ENCODE peak calls at places on chromosomes 2 and 18, in ten cellular contexts. Y, Z, P, M, U, H, S, F, B and L are unnamed samples. For H3K4me1, the result is how much of the 10 kb centered on the place peaks cover.

GRCh38 chr2:235909371-235909770 is 258.8 kb downstream of the GBX2 start:
- DNase-seq in Y (no peak), Z (no peak), P (no peak), M (no peak), U (no peak), H (no peak), S (no peak), F (no peak), B (no peak), L (no peak)

GRCh38 chr2:191950132-191950885 is 103.4 kb upstream of the CAVIN2 start:
- DNase-seq in Y (no peak), Z (no peak), P (no peak), M (no peak), U (no peak), H (no peak), S (no peak), F (no peak), B (no peak), L (no peak)

GRCh38 chr2:71997843-71998242 is 149.8 kb downstream of the CYP26B1 start:
- DNase-seq in Y (no peak), Z (no peak), P (no peak), M (no peak), U (no peak), H (no peak), S (no peak), F (no peak), B (no peak), L (no peak)

GRCh38 chr2:233835230-233836186 is 18.8 kb downstream of the HJURP start:
- DNase-seq in Y (no peak), Z (no peak), P (no peak), M (no peak), U (peak), H (no peak), S (no peak), F (peak), B (no peak), L (no peak)

GRCh38 chr18:48992791-48993555 is 42.2 kb upstream of the SMAD7 start:
- DNase-seq in Y (peak), Z (no peak), P (no peak), M (no peak), U (no peak), H (no peak), S (peak), F (no peak), B (no peak), L (peak)

GRCh38 chr2:186181625-186182024 is 304.4 kb upstream of the ZC3H15 start:
- DNase-seq in Y (no peak), Z (no peak), P (no peak), M (no peak), U (no peak), H (no peak), S (no peak), F (no peak), B (no peak), L (no peak)

GRCh38 chr2:165536861-165537499 is 67.5 kb downstream of the CSRNP3 start:
- DNase-seq in Y (no peak), Z (no peak), P (no peak), M (no peak), U (no peak), H (no peak), S (no peak), F (no peak), B (no peak), L (no peak)

GRCh38 chr18:76075777-76076176 is 419.3 kb downstream of the ZNF516 start:
- DNase-seq in Y (no peak), Z (no peak), P (no peak), M (no peak), U (no peak), H (no peak), S (no peak), F (no peak), B (no peak), L (no peak)

GRCh38 chr2:177625744-177626655 is 233.4 kb downstream of the AGPS start:
- DNase-seq in Y (no peak), Z (no peak), P (no peak), M (no peak), U (no peak), H (no peak), S (no peak), F (no peak), B (no peak), L (no peak)

GRCh38 chr18:70523035-70523797 is 234.4 kb downstream of the SOCS6 start:
- DNase-seq in Y (no peak), Z (no peak), P (no peak), M (no peak), U (no peak), H (no peak), S (no peak), F (no peak), B (no peak), L (no peak)

GRCh38 chr18:55650363-55650870 is 62.4 kb upstream of the TCF4 start:
- DNase-seq in Y (no peak), Z (no peak), P (no peak), M (no peak), U (no peak), H (no peak), S (no peak), F (no peak), B (no peak), L (no peak)

GRCh38 chr18:12376034-12376717 is 851 bp downstream of the AFG3L2 start:
- DNase-seq in Y (no peak), Z (peak), P (no peak), M (peak), U (peak), H (peak), S (peak), F (no peak), B (no peak), L (no peak)

GRCh38 chr18:26322892-26323653 is 96.8 kb downstream of the TAF4B start:
- DNase-seq in Y (no peak), Z (no peak), P (no peak), M (no peak), U (no peak), H (no peak), S (no peak), F (no peak), B (no peak), L (no peak)

GRCh38 chr18:10329116-10329515 is 125.3 kb upstream of the APCDD1 start:
- DNase-seq in Y (no peak), Z (no peak), P (no peak), M (no peak), U (no peak), H (no peak), S (no peak), F (no peak), B (no peak), L (no peak)

GRCh38 chr2:207252979-207253640 is 87.4 kb upstream of the KLF7 start:
- DNase-seq in Y (no peak), Z (no peak), P (no peak), M (no peak), U (no peak), H (no peak), S (no peak), F (no peak), B (no peak), L (no peak)

GRCh38 chr18:44679056-44679911 is 1.4 kb upstream of the SETBP1 start:
- DNase-seq in Y (peak), Z (peak), P (peak), M (peak), U (peak), H (peak), S (peak), F (peak), B (peak), L (peak)

GRCh38 chr2:152200562-152201465 is 25.3 kb upstream of the STAM2 start:
- DNase-seq in Y (peak), Z (no peak), P (peak), M (peak), U (peak), H (peak), S (peak), F (peak), B (no peak), L (peak)

GRCh38 chr2:206823178-206823577 is 57.8 kb downstream of the FASTKD2 start:
- DNase-seq in Y (no peak), Z (no peak), P (no peak), M (no peak), U (no peak), H (no peak), S (no peak), F (no peak), B (no peak), L (peak)

GRCh38 chr2:217438821-217439220 is 564.0 kb downstream of the TNS1 start:
- DNase-seq in Y (no peak), Z (no peak), P (peak), M (no peak), U (no peak), H (no peak), S (no peak), F (no peak), B (no peak), L (no peak)

GRCh38 chr2:80476535-80477117 is 172.1 kb upstream of the LRRTM1 start:
- DNase-seq in Y (no peak), Z (no peak), P (no peak), M (no peak), U (no peak), H (no peak), S (no peak), F (no peak), B (no peak), L (no peak)

GRCh38 chr2:24816884-24817283 is 23.7 kb downstream of the CENPO start:
- DNase-seq in Y (no peak), Z (no peak), P (no peak), M (no peak), U (no peak), H (no peak), S (no peak), F (no peak), B (no peak), L (no peak)

GRCh38 chr2:12728221-12728777 is 11.6 kb downstream of the TRIB2 start:
- DNase-seq in Y (no peak), Z (no peak), P (no peak), M (no peak), U (no peak), H (no peak), S (no peak), F (no peak), B (no peak), L (no peak)

GRCh38 chr2:55431982-55432627 is 12.4 kb upstream of the CCDC88A start:
- DNase-seq in Y (no peak), Z (no peak), P (no peak), M (no peak), U (no peak), H (peak), S (no peak), F (no peak), B (no peak), L (no peak)

GRCh38 chr18:55779711-55780590 is 192.0 kb upstream of the TCF4 start:
- DNase-seq in Y (peak), Z (peak), P (no peak), M (peak), U (peak), H (peak), S (peak), F (peak), B (peak), L (peak)

GRCh38 chr2:153872311-153873061 is 764 bp downstream of the GALNT13 start:
- DNase-seq in Y (no peak), Z (no peak), P (no peak), M (no peak), U (peak), H (peak), S (peak), F (peak), B (no peak), L (no peak)

GRCh38 chr2:120391905-120392665 is 46.1 kb downstream of the INHBB start:
- DNase-seq in Y (peak), Z (peak), P (no peak), M (no peak), U (peak), H (no peak), S (peak), F (peak), B (no peak), L (peak)

GRCh38 chr2:238299803-238300202 is 11.4 kb upstream of the PER2 start:
- DNase-seq in Y (peak), Z (no peak), P (no peak), M (no peak), U (peak), H (no peak), S (no peak), F (no peak), B (no peak), L (no peak)

GRCh38 chr2:142944721-142945120 is 67.3 kb downstream of the KYNU start:
- DNase-seq in Y (no peak), Z (no peak), P (no peak), M (no peak), U (no peak), H (no peak), S (no peak), F (no peak), B (no peak), L (no peak)

GRCh38 chr2:226618875-226619605 is 180.6 kb downstream of the IRS1 start:
- DNase-seq in Y (no peak), Z (no peak), P (no peak), M (no peak), U (no peak), H (no peak), S (no peak), F (no peak), B (no peak), L (no peak)

GRCh38 chr18:59881728-59882685 is 17.8 kb upstream of the PMAIP1 start:
- DNase-seq in Y (no peak), Z (no peak), P (no peak), M (no peak), U (no peak), H (no peak), S (no peak), F (no peak), B (no peak), L (no peak)
- H3K4me1 ChIP-seq in Y (under half), Z (under half), P (under half), M (under half), U (under half), H (under half), S (under half), F (under half), B (under half), L (under half)

GRCh38 chr18:3014501-3015202 is 1.7 kb upstream of the LPIN2 start:
- DNase-seq in Y (no peak), Z (no peak), P (no peak), M (no peak), U (no peak), H (no peak), S (no peak), F (no peak), B (no peak), L (no peak)

GRCh38 chr18:3015203-3015590 is 2.3 kb upstream of the LPIN2 start:
- DNase-seq in Y (no peak), Z (no peak), P (no peak), M (no peak), U (no peak), H (no peak), S (no peak), F (no peak), B (no peak), L (peak)

GRCh38 chr18:3015851-3016250 is 2.9 kb upstream of the LPIN2 start:
- DNase-seq in Y (no peak), Z (no peak), P (no peak), M (no peak), U (no peak), H (no peak), S (no peak), F (no peak), B (no peak), L (no peak)

GRCh38 chr18:3012920-3013810 is at the start of gene LPIN2:
- DNase-seq in Y (peak), Z (peak), P (peak), M (peak), U (peak), H (peak), S (peak), F (peak), B (peak), L (peak)

GRCh38 chr18:3012306-3012919 is 531 bp downstream of the LPIN2 start:
- DNase-seq in Y (peak), Z (peak), P (no peak), M (peak), U (peak), H (no peak), S (peak), F (peak), B (no peak), L (no peak)
- H3K4me1 ChIP-seq in Y (under half), Z (under half), P (under half), M (half or more), U (under half), H (under half), S (under half), F (half or more), B (under half), L (half or more)

DNA sequence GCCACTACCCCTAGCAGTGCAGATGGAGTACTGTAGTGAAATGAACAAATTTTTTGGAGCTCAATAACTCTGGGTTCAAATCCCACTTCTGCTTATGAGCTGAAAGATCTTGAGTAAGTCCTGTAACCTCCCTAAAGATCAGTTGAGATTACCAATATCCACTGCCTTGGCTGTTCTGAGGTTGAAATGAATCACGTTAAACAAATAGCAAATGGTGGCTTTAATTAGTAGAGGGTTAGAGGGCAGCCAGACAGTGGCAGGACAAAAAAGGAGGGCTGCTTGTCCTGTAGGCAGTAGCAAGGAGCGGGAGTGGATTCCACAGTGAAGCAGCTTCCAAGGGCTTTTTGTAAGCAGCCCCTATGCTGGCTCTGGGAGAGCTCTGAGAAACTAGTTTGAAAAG is 123.7 kb upstream of the LGALSL start:
- DNase-seq in Y (no peak), Z (no peak), P (no peak), M (no peak), U (no peak), H (no peak), S (no peak), F (no peak), B (no peak), L (no peak)
- H3K4me1 ChIP-seq in Y (under half), Z (under half), P (under half), M (under half), U (under half), H (under half), S (under half), F (under half), B (under half), L (under half)

GRCh38 chr2:135585586-135585985 is 54.3 kb downstream of the R3HDM1 start:
- DNase-seq in Y (no peak), Z (no peak), P (no peak), M (no peak), U (no peak), H (no peak), S (no peak), F (no peak), B (no peak), L (no peak)

GRCh38 chr2:135587958-135588357 is 56.7 kb downstream of the R3HDM1 start:
- DNase-seq in Y (no peak), Z (no peak), P (no peak), M (no peak), U (no peak), H (no peak), S (no peak), F (no peak), B (no peak), L (no peak)

GRCh38 chr2:135586148-135586547 is 54.9 kb downstream of the R3HDM1 start:
- DNase-seq in Y (no peak), Z (no peak), P (no peak), M (no peak), U (no peak), H (peak), S (no peak), F (no peak), B (peak), L (no peak)

GRCh38 chr2:135581282-135581681 is 50.0 kb downstream of the R3HDM1 start:
- DNase-seq in Y (no peak), Z (no peak), P (no peak), M (no peak), U (no peak), H (no peak), S (no peak), F (no peak), B (no peak), L (no peak)

GRCh38 chr2:135582383-135582782 is 51.1 kb downstream of the R3HDM1 start:
- DNase-seq in Y (no peak), Z (no peak), P (no peak), M (no peak), U (no peak), H (no peak), S (no peak), F (no peak), B (no peak), L (no peak)
- H3K4me1 ChIP-seq in Y (under half), Z (under half), P (under half), M (under half), U (under half), H (under half), S (under half), F (under half), B (under half), L (under half)

GRCh38 chr2:20638646-20639430 is 12.1 kb downstream of the HS1BP3 start:
- DNase-seq in Y (peak), Z (peak), P (no peak), M (peak), U (no peak), H (no peak), S (peak), F (no peak), B (no peak), L (peak)
- H3K4me1 ChIP-seq in Y (under half), Z (under half), P (half or more), M (half or more), U (under half), H (under half), S (under half), F (under half), B (under half), L (under half)

DNA sequence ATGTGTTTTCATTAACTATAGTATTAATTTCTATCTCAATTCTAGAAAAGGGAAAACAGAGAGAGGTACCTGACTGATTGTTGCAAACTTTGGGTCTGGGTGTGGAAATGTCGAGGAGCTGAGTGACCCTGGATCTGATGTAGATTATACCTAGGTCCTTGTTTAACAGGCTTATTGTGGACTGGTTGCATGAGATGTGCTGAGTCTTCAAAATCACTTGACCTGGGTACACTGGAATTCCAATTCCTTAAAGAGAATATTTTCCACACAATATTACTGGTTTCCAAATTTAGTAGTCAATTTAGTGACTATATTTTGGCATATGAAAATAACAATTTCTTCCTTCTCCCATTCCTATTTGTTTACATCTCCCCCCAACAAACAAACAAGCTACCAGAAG is 13.6 kb downstream of the DUSP11 start:
- DNase-seq in Y (no peak), Z (no peak), P (no peak), M (no peak), U (no peak), H (no peak), S (no peak), F (no peak), B (no peak), L (no peak)
- H3K4me1 ChIP-seq in Y (under half), Z (under half), P (under half), M (under half), U (under half), H (under half), S (under half), F (under half), B (under half), L (under half)

DNA sequence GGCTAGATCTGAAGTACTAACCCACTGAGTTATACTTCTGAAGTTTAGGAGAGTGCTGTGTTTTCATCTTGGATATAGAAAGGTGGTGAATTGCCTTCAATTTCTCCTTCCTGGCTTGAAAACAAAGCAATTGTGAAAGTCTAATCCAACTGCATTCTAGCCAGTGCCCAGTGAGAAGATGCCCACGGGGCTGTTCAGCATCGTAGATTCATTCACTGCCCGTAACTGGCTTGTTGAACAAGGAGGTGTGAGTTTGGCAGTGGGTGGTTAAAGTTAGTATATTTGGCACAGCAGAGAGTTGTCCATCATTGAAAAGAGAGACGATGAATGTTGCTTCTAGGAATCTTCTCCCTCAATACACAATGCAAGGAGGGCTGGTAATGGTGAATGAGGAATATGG is 82.3 kb upstream of the RND3 start:
- DNase-seq in Y (no peak), Z (no peak), P (no peak), M (no peak), U (no peak), H (no peak), S (no peak), F (no peak), B (no peak), L (no peak)
- H3K4me1 ChIP-seq in Y (under half), Z (under half), P (under half), M (under half), U (under half), H (under half), S (under half), F (under half), B (under half), L (under half)